ENCODE peak calls at places on chromosomes 13 and 19, in seven cellular contexts. X is pancreas, J is A549, W is cardiac muscle cell, F is DND-41, A is A673, I is thoracic aorta. M is an unnamed sample. For H3K4me1, the result is how much of the 10 kb centered on the place peaks cover.

GRCh38 chr13:31038834-31039552 is 106.5 kb downstream of the TEX26 start:
- DNase-seq in X (no peak), J (no peak), W (no peak), F (peak), A (no peak), I (no peak), M (no peak)

GRCh38 chr19:1901940-1902404 is 3.2 kb upstream of the ADAT3 start:
- DNase-seq in X (peak), J (no peak), W (no peak), F (no peak), A (no peak), I (no peak), M (no peak)

GRCh38 chr19:14167594-14168138 is 31.3 kb upstream of the ASF1B start:
- DNase-seq in X (no peak), J (no peak), W (no peak), F (no peak), A (no peak), I (no peak), M (no peak)

GRCh38 chr19:3494559-3494958 is 5.9 kb downstream of the DOHH start:
- DNase-seq in X (no peak), J (no peak), W (no peak), F (peak), A (no peak), I (no peak), M (no peak)

GRCh38 chr19:1172353-1173159 is 1.5 kb downstream of the SBNO2 start:
- DNase-seq in X (no peak), J (peak), W (no peak), F (no peak), A (peak), I (no peak), M (peak)

GRCh38 chr19:55553217-55554182 is 8.2 kb upstream of the SBK3 start:
- DNase-seq in X (no peak), J (no peak), W (no peak), F (no peak), A (no peak), I (no peak), M (no peak)

GRCh38 chr13:74040200-74040599 is 94.0 kb downstream of the KLF12 start:
- DNase-seq in X (no peak), J (peak), W (peak), F (peak), A (peak), I (no peak), M (peak)

GRCh38 chr19:34985249-34986022 is 14.7 kb upstream of the GRAMD1A start:
- DNase-seq in X (peak), J (no peak), W (no peak), F (no peak), A (peak), I (no peak), M (peak)

GRCh38 chr13:47397739-47398138 is 500.9 kb upstream of the HTR2A start:
- DNase-seq in X (no peak), J (no peak), W (no peak), F (no peak), A (no peak), I (no peak), M (no peak)

GRCh38 chr19:21751379-21751778 is 16.0 kb downstream of the ZNF100 start:
- DNase-seq in X (no peak), J (no peak), W (no peak), F (no peak), A (no peak), I (no peak), M (no peak)

DNA sequence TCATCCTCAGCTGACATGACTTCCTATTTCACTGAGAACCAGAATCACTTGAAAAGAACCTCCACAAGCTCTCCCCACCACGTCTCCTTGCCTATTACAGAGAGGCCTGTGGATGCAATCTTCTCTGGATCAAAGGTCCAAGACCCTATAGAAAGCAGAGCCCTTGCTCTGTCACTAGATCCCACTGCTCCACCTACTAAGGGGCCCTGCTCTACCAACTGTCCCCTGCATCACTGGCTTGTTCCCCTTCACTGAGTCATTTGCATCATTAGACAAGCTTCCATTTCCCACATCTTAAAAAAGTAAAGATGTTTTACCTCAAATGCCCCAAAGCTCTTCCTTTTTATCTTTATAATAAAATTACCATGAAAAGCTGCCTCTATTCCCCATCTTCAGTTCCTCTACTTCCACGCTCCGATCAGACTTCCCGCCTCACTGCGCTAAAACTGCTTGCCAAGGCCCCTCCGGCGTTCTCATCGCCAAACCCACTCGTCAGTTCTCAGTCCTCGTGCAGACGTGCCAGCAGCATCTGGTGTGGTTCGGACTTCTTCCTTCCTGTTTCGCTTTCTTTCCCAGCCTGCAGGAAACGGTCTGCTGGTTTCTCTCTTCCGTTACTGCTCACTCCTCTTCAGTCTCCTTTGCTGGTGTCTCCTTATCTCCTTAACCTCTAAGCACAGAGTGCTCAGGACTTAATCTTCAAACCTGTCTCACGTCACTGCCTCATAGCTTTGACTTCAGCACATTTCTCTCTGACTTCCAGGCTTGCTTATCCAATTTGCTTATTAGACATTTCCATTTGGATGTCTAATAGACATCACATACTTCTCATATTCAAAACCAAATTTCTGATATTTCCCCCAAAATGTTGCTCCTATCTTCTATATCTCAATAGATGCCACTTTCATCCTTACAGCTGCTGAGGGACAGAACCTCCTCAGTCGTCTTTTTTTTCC is 40.5 kb downstream of the RCBTB2 start:
- DNase-seq in X (peak), J (no peak), W (peak), F (peak), A (peak), I (no peak), M (peak)
- H3K4me3 ChIP-seq in X (peak), J (no peak), W (no peak), F (peak), A (peak), I (peak), M (peak)

GRCh38 chr19:51807925-51808324 is 13.0 kb downstream of the FPR3 start:
- DNase-seq in X (no peak), J (no peak), W (no peak), F (no peak), A (no peak), I (no peak), M (no peak)
- TF ChIP-seq CTCF in X (no peak), J (no peak), W (no peak), F (no peak), A (no peak), I (no peak), M (no peak)

DNA sequence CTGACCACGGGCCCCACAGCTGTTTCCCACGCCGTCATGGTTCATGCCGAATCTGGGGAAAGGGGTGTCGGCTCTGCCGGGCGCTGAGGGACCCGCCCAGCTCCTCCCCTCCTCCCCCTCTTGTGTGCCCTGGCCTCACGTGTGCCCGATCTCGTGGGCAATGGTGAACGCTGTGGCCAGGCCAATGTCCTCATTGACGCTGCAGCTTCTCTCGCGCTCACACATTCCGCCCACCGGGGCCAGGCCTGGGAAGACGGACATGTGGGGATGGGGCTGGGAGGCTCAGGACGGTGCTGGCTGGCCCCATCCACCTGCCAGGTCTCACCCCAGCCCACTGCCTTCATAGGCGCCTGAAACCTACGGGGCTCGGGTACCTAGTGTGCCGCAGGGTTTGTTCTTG is 14.3 kb downstream of the ADAMTS10 start:
- DNase-seq in X (no peak), J (no peak), W (no peak), F (no peak), A (no peak), I (no peak), M (no peak)
- H3K4me1 ChIP-seq in X (under half), J (under half), W (under half), F (under half), A (under half), I (under half), M (under half)

GRCh38 chr13:110352735-110353134 is 45.7 kb downstream of the COL4A2 start:
- DNase-seq in X (no peak), J (no peak), W (no peak), F (peak), A (no peak), I (no peak), M (no peak)
- H3K4me3 ChIP-seq in X (no peak), J (no peak), W (no peak), F (no peak), A (no peak), I (no peak), M (no peak)

DNA sequence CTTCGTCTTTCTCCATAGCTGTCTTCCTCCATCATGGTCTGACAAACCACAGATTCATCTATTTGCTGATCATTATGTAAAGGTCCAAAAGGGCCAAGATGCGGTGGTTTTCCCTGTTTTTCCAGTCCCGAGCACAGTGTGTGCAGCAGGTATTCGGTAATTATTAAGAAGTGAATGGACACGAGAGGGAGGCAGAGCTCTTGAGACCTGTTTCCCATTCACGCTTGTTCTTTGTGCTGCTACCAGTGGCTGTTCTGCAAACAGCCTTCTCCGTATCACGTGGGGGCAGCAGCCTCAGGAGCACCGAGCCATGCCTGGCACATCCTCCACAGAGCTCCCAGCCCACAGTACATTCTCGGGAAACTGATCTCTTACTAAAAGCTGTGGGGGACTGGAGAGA is 50.3 kb downstream of the CCDC70 start:
- DNase-seq in X (no peak), J (no peak), W (no peak), F (no peak), A (no peak), I (no peak), M (no peak)
- TF ChIP-seq CTCF in X (no peak), J (no peak), W (no peak), F (no peak), A (no peak), I (no peak), M (no peak)